ENCODE peak calls at places on chromosome 20, in nine cellular contexts. J is cardiac fibroblast, G is mucosa of descending colon, T is AG09309, Z is Peyer's patch, P is endodermal cell, V is epithelial cell of esophagus, U is AG04450, S is spleen. X is an unnamed sample.

GRCh38 chr20:58753267-58753928 is 60.8 kb downstream of the NPEPL1 start:
- DNase-seq in Z (no peak), J (no peak), T (no peak), V (no peak), P (peak; percentile 67), G (no peak), S (peak; percentile 31), U (no peak), X (no peak)

GRCh38 chr20:52204136-52204535 is 12.6 kb upstream of the ZFP64 start:
- DNase-seq in G (no peak), S (no peak), P (no peak), Z (no peak), V (no peak), T (no peak), U (no peak), J (no peak), X (no peak)

GRCh38 chr20:15045246-15045645 is 707.8 kb upstream of the FLRT3 start:
- DNase-seq in S (no peak), G (no peak), U (no peak), Z (no peak), P (no peak), T (no peak), J (peak; percentile 1), V (peak; percentile 92), X (no peak)

GRCh38 chr20:51388227-51388626 is 154.3 kb downstream of the NFATC2 start:
- DNase-seq in P (no peak), Z (no peak), V (peak; percentile 73), S (no peak), G (no peak), T (peak; percentile 29), J (peak; percentile 71), U (no peak), X (no peak)

GRCh38 chr20:47400685-47401084 is 44.2 kb upstream of the ZMYND8 start:
- DNase-seq in V (no peak), J (no peak), U (no peak), Z (no peak), S (no peak), T (no peak), P (peak; percentile 59), G (no peak), X (no peak)

GRCh38 chr20:19644085-19644484 is 114.0 kb upstream of the RIN2 start:
- DNase-seq in J (no peak), G (no peak), T (no peak), P (peak; percentile 44), Z (no peak), U (no peak), S (no peak), V (peak; percentile 40), X (no peak)

GRCh38 chr20:16505894-16506293 is 67.4 kb downstream of the KIF16B start:
- DNase-seq in S (no peak), J (no peak), Z (no peak), V (no peak), T (no peak), U (no peak), P (no peak), G (no peak), X (no peak)

GRCh38 chr20:805713-806112 is 27.8 kb upstream of the FAM110A start:
- DNase-seq in Z (no peak), J (peak; percentile 41), G (no peak), S (no peak), U (no peak), P (no peak), T (no peak), V (no peak), X (no peak)

GRCh38 chr20:39302312-39302711 is 340.2 kb downstream of the DHX35 start:
- DNase-seq in P (no peak), G (no peak), V (no peak), S (no peak), J (no peak), T (no peak), U (no peak), Z (no peak), X (no peak)

GRCh38 chr20:43372051-43372450 is 85.6 kb upstream of the SRSF6 start:
- DNase-seq in G (no peak), Z (no peak), U (no peak), P (no peak), S (no peak), J (no peak), V (no peak), T (no peak), X (no peak)

GRCh38 chr20:37380864-37381579 is 35.1 kb downstream of the SRC start:
- DNase-seq in P (peak; percentile 28), V (no peak), U (no peak), G (no peak), Z (no peak), J (no peak), T (no peak), S (peak; percentile 9), X (no peak)

GRCh38 chr20:54094268-54094580 is 23.8 kb upstream of the BCAS1 start:
- DNase-seq in T (no peak), V (no peak), S (no peak), J (no peak), P (no peak), G (no peak), U (no peak), Z (no peak), X (no peak)

DNA sequence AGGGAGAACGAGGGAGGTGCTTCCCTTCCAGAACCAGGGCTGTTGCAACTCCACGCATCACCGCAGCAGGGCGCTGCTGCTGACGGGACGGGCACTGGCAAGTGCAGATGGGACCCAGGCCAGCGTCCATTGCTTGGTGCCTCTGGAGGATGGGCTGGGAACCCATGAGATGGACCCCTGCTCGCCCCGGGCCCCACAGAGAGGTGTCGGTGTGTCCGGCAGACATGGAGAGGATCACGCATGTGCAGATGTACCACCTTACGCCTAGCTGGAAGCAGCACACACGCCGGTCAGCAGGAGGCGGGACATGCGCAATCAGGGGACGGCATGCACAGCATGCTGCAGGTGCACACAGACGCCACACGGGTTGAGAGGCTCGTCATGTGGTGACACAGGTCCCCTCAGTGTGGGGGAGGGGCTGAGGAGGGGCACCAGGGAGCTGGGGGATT is 5.7 kb downstream of the CABLES2 start:
- DNase-seq in G (no peak), P (peak; percentile 93), V (peak; percentile 28), S (no peak), T (no peak), J (no peak), U (no peak), Z (no peak), X (no peak)
- TF ChIP-seq CTCF in G (no peak), P (peak; percentile 71), V (peak; percentile 52), S (no peak), T (peak; percentile 38), J (no peak), U (no peak), Z (no peak), X (peak; percentile 29)

GRCh38 chr20:1811621-1812498 is 83.3 kb upstream of the SIRPA start:
- DNase-seq in P (peak; percentile 65), S (no peak), Z (no peak), G (no peak), V (no peak), T (no peak), J (no peak), U (no peak), X (no peak)
- TF ChIP-seq CTCF in P (peak; percentile 19), S (no peak), Z (no peak), G (no peak), V (no peak), T (no peak), J (no peak), U (no peak), X (no peak)

GRCh38 chr20:32031007-32031958 is 20.8 kb upstream of the HCK start:
- DNase-seq in J (peak; percentile 83), G (peak; percentile 75), V (peak; percentile 77), Z (peak; percentile 84), S (peak; percentile 90), P (peak; percentile 98), T (peak; percentile 37), U (peak; percentile 39), X (peak; percentile 68)
- TF ChIP-seq CTCF in J (peak; percentile 94), G (peak; percentile 91), V (peak; percentile 74), Z (peak; percentile 88), S (peak; percentile 96), P (peak; percentile 100), T (peak; percentile 82), U (peak; percentile 92), X (peak; percentile 63)

DNA sequence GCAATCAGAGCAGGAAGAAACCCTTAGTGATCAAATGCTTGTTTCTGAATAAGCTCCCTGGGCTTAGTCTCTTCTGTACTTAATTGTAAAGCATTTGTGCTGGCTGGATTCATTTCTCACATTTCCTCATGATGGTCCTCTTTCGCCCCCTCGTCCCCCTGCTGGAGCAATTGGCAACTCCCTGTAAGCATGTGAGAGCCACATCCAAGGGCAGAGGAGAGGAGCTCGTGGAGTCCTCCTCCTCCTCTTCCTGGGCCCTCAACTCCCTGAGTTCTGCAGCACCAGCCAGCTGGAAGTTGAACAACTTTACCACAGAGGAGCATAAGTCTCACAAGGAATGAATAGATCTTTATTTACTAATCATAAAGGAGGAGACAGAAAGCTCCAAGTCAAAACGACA is 12.6 kb downstream of the ANKEF1 start:
- DNase-seq in J (no peak), U (no peak), P (peak; percentile 84), V (no peak), Z (no peak), T (no peak), G (no peak), S (no peak), X (no peak)
- TF ChIP-seq CTCF in J (peak; percentile 29), U (peak; percentile 43), P (peak; percentile 79), V (peak; percentile 9), Z (no peak), T (no peak), G (no peak), S (no peak), X (no peak)